ENCODE peak calls at places on chromosomes 1 and 21, in ten cellular contexts. Q is neuronal stem cell, L is IMR-90, X is transverse colon, E is Caco-2, K is breast epithelium, C is endothelial cell of umbilical vein, T is hepatocyte, W is heart left ventricle, S is Panc1. I is an unnamed sample. For H3K4me1, the result is how much of the 10 kb centered on the place peaks cover.

GRCh38 chr1:231682761-231683160 is 56.2 kb downstream of the DISC1 start:
- DNase-seq in K (no peak), L (no peak), E (no peak), C (no peak), Q (no peak), W (no peak), S (no peak), X (no peak), T (no peak), I (no peak)

GRCh38 chr1:214076341-214077035 is 88.7 kb downstream of the PROX1 start:
- DNase-seq in Q (no peak), K (no peak), E (no peak), T (no peak), X (no peak), L (no peak), S (no peak), W (no peak), C (no peak), I (no peak)

GRCh38 chr21:36756527-36756926 is 57.6 kb downstream of the SIM2 start:
- DNase-seq in K (no peak), X (no peak), E (no peak), S (peak), Q (no peak), C (peak), T (no peak), L (peak), W (no peak), I (no peak)

GRCh38 chr1:94820918-94821317 is 761 bp downstream of the SLC44A3 start:
- DNase-seq in W (no peak), K (no peak), S (no peak), C (no peak), T (no peak), L (no peak), E (peak), Q (no peak), X (no peak), I (no peak)

GRCh38 chr1:222970040-222970439 is 155.2 kb downstream of the DISP1 start:
- DNase-seq in T (no peak), E (no peak), W (no peak), X (no peak), K (no peak), L (no peak), S (no peak), C (no peak), Q (no peak), I (no peak)

GRCh38 chr1:209406111-209406654 is 177.3 kb upstream of the CAMK1G start:
- DNase-seq in W (no peak), X (no peak), L (peak), Q (no peak), T (no peak), C (no peak), K (no peak), E (no peak), S (no peak), I (no peak)

GRCh38 chr1:165537351-165538107 is 6.3 kb upstream of the LRRC52 start:
- DNase-seq in W (no peak), Q (no peak), E (no peak), C (no peak), K (no peak), T (no peak), S (no peak), X (no peak), L (no peak), I (no peak)

GRCh38 chr1:12604114-12604874 is 13.7 kb downstream of the DHRS3 start:
- DNase-seq in W (peak), K (no peak), X (peak), Q (no peak), T (peak), C (peak), S (peak), L (peak), E (peak), I (peak)

GRCh38 chr1:183543619-183544204 is 46.5 kb downstream of the NCF2 start:
- DNase-seq in Q (no peak), W (no peak), S (peak), L (peak), K (no peak), X (no peak), E (peak), T (peak), C (peak), I (peak)

GRCh38 chr1:243341074-243341473 is 85.2 kb downstream of the SDCCAG8 start:
- DNase-seq in E (no peak), X (no peak), W (no peak), S (no peak), L (peak), T (no peak), K (no peak), Q (no peak), C (peak), I (no peak)

GRCh38 chr1:117674521-117675400 is 68.9 kb downstream of the TENT5C start:
- DNase-seq in L (peak), W (no peak), E (peak), Q (no peak), K (no peak), S (peak), X (peak), T (no peak), C (no peak), I (peak)

GRCh38 chr1:1264868-1265272 is 8.8 kb downstream of the UBE2J2 start:
- DNase-seq in C (peak), W (no peak), L (peak), T (no peak), E (no peak), K (no peak), X (no peak), S (peak), Q (no peak), I (peak)

GRCh38 chr21:37529649-37530048 is 163.1 kb downstream of the DYRK1A start:
- DNase-seq in Q (no peak), E (no peak), T (no peak), C (no peak), S (no peak), L (no peak), X (no peak), W (no peak), K (no peak), I (no peak)

GRCh38 chr1:234605983-234606730 is 3.8 kb downstream of the IRF2BP2 start:
- DNase-seq in Q (no peak), S (no peak), L (peak), K (no peak), W (peak), T (peak), C (peak), E (no peak), X (peak), I (no peak)

GRCh38 chr1:234606731-234607090 is 3.3 kb downstream of the IRF2BP2 start:
- DNase-seq in S (no peak), X (no peak), Q (no peak), C (no peak), E (no peak), K (no peak), W (no peak), T (no peak), L (no peak), I (no peak)

GRCh38 chr1:234604393-234604725 is 5.6 kb downstream of the IRF2BP2 start:
- DNase-seq in X (no peak), S (no peak), T (no peak), L (no peak), Q (no peak), E (no peak), W (no peak), C (peak), K (no peak), I (no peak)

GRCh38 chr1:234604726-234605492 is 5.1 kb downstream of the IRF2BP2 start:
- DNase-seq in E (no peak), X (no peak), K (no peak), S (no peak), W (no peak), T (no peak), C (peak), L (peak), Q (no peak), I (no peak)

GRCh38 chr1:234605493-234605982 is 4.4 kb downstream of the IRF2BP2 start:
- DNase-seq in T (no peak), C (no peak), E (no peak), Q (no peak), W (no peak), S (no peak), X (no peak), L (no peak), K (no peak), I (no peak)
- H3K4me1 ChIP-seq in T (under half), C (under half), E (under half), Q (under half), W (under half), S (under half), X (under half), L (under half), K (under half), I (under half)

DNA sequence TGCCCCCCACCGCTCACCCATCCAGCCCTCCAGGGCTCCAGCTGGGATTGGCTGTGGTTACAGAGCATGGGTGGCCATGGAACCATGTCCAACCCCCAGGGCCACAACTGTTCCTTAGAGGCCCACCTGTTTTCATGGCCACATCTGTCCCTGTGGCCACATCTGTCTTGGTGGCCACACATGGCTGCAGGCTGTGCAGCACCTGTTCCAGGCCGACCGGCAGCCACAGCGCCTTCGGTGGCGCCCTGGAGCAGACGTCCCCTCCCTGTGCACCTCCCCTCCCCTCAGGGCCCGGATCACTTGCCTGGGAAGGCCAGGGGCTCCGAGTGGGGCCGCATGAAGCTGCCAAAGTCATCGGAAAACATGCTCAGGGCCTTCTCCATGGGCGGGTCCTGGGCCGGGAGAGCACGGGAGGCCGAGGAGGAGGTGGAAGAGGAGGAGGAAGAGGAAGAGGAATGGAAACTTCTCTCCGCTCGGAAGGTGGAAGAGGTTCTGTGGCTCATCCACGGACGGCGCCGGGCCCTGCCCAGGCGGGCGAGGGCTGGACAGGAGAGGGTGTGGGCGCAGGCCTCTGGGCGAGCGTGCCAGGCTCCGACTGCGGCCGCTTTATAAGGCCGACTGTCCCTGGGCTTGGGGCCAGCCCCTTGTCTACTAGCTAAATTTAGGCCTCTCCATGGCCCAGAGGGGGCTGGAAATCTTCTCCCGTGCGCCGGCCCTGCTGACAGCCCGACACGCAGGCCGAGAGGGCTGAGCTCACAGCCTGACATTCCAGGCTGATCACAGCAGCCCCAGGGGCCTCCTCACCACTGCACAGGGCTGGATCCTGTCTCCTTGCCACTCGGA is at the start of gene HSPB7:
- DNase-seq in W (peak), S (no peak), E (no peak), Q (no peak), C (no peak), L (peak), T (peak), K (no peak), X (peak), I (peak)
- H3K4me1 ChIP-seq in W (under half), S (under half), E (under half), Q (under half), C (under half), L (under half), T (half or more), K (under half), X (under half), I (half or more)

GRCh38 chr1:179263121-179263520 is 30.5 kb upstream of the SOAT1 start:
- DNase-seq in E (peak), Q (no peak), C (no peak), L (no peak), S (no peak), K (no peak), W (no peak), X (no peak), T (no peak), I (no peak)

GRCh38 chr1:179262183-179262582 is 31.4 kb upstream of the SOAT1 start:
- DNase-seq in C (no peak), W (no peak), E (no peak), K (no peak), X (no peak), T (no peak), Q (no peak), S (no peak), L (no peak), I (no peak)

GRCh38 chr1:179269071-179269470 is 24.5 kb upstream of the SOAT1 start:
- DNase-seq in K (no peak), S (no peak), L (no peak), C (no peak), W (no peak), T (no peak), E (no peak), Q (no peak), X (no peak), I (no peak)

DNA sequence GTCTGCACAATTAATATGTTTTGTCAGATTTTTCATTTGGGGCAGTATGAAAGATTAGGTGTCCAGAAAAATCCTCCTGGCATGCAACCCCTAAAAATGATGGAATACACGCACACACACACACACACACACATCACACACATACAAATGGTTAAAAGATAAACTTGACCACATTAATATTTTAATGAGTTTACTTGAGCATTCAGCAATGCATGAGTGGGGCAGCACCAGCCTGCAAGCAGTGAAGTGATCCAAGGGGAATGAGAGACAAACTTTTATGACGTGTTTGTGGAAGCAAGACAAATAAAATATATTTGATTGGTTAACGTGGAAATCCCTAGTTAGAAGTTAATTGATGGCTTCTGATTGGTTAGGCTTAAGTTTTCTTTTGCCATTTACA is 29.1 kb upstream of the SOAT1 start:
- DNase-seq in T (no peak), S (no peak), C (no peak), L (no peak), X (no peak), Q (no peak), W (no peak), K (no peak), E (no peak), I (no peak)
- H3K4me1 ChIP-seq in T (under half), S (under half), C (under half), L (under half), X (under half), Q (under half), W (under half), K (under half), E (under half), I (under half)

GRCh38 chr1:233255145-233255544 is 40.4 kb downstream of the PCNX2 start:
- DNase-seq in X (no peak), T (no peak), L (no peak), S (no peak), Q (no peak), W (no peak), E (no peak), K (no peak), C (peak), I (no peak)
- H3K4me1 ChIP-seq in X (under half), T (under half), L (under half), S (under half), Q (under half), W (under half), E (under half), K (under half), C (under half), I (under half)

I was measured in osteoblast.